ENCODE peak calls at places on chromosomes 16 and 17, in six cellular contexts. P is IMR-90, H is DND-41, V is keratinocyte, Q is fibroblast of lung, A is endothelial cell of umbilical vein. T is an unnamed sample.

GRCh38 chr16:67936124-67936875 is at the start of gene PSMB10:
- DNase-seq in P (peak), V (no peak), H (no peak), A (peak), Q (peak), T (peak)

GRCh38 chr17:2058521-2059124 is 3.7 kb downstream of the HIC1 start:
- DNase-seq in P (peak), Q (peak), H (no peak), A (no peak), V (no peak), T (peak)

GRCh38 chr16:88744520-88744835 is 38.2 kb downstream of the CTU2 start:
- DNase-seq in H (no peak), Q (no peak), V (no peak), A (no peak), P (no peak), T (no peak)

GRCh38 chr16:81448154-81449131 is 3.8 kb downstream of the CMIP start:
- DNase-seq in A (no peak), P (no peak), V (no peak), H (no peak), Q (no peak), T (peak)

GRCh38 chr17:49018673-49019215 is 21.6 kb downstream of the IGF2BP1 start:
- DNase-seq in V (no peak), H (no peak), A (no peak), Q (no peak), P (no peak), T (peak)

GRCh38 chr17:78524870-78525510 is 52.2 kb downstream of the DNAH17 start:
- DNase-seq in A (no peak), Q (no peak), V (no peak), P (no peak), H (no peak), T (peak)

GRCh38 chr16:49020436-49020835 is 261.2 kb downstream of the CBLN1 start:
- DNase-seq in V (no peak), A (no peak), Q (no peak), P (no peak), H (no peak), T (peak)

GRCh38 chr16:27450836-27451341 is 48.9 kb downstream of the IL21R start:
- DNase-seq in H (peak), P (no peak), A (no peak), Q (no peak), V (no peak), T (no peak)

GRCh38 chr17:29640413-29640812 is 17.7 kb upstream of the CORO6 start:
- DNase-seq in A (peak), P (peak), Q (peak), V (no peak), H (no peak), T (no peak)

GRCh38 chr17:16250635-16251034 is 33.6 kb downstream of the PIGL start:
- DNase-seq in Q (peak), A (no peak), V (no peak), H (no peak), P (peak), T (no peak)

GRCh38 chr17:81808778-81809555 is 5.0 kb downstream of the GCGR start:
- DNase-seq in A (no peak), V (no peak), P (no peak), H (peak), Q (no peak), T (no peak)

GRCh38 chr16:72394526-72394925 is 222.6 kb upstream of the PMFBP1 start:
- DNase-seq in Q (no peak), H (no peak), P (no peak), V (no peak), A (no peak), T (no peak)

GRCh38 chr17:40522250-40522960 is 21.0 kb upstream of the TNS4 start:
- DNase-seq in V (no peak), Q (peak), A (no peak), H (no peak), P (peak), T (peak)

GRCh38 chr16:12611916-12612597 is 191.6 kb downstream of the CPPED1 start:
- DNase-seq in V (no peak), Q (no peak), H (no peak), A (no peak), P (no peak), T (no peak)

GRCh38 chr16:715448-716249 is 731 bp downstream of the METRN start:
- DNase-seq in A (no peak), Q (peak), H (peak), V (no peak), P (no peak), T (peak)

GRCh38 chr17:15490634-15491261 is 23.3 kb upstream of the CDRT4 start:
- DNase-seq in Q (peak), H (no peak), P (peak), A (peak), V (no peak), T (peak)

GRCh38 chr16:767743-768235 is 7.3 kb downstream of the MSLN start:
- DNase-seq in H (no peak), Q (no peak), A (no peak), V (no peak), P (no peak), T (no peak)

GRCh38 chr17:31743767-31744166 is 115.3 kb downstream of the COPRS start:
- DNase-seq in H (peak), P (peak), V (no peak), A (no peak), Q (peak), T (peak)

GRCh38 chr17:82217530-82218204 is 5.0 kb upstream of the CCDC57 start:
- DNase-seq in A (peak), Q (peak), H (no peak), P (peak), V (no peak), T (no peak)

GRCh38 chr16:9139965-9140364 is 48.5 kb downstream of the HAPSTR1 start:
- DNase-seq in V (no peak), H (peak), P (peak), Q (peak), A (no peak), T (peak)

GRCh38 chr17:41733348-41734138 is 900 bp downstream of the HAP1 start:
- DNase-seq in V (no peak), Q (no peak), H (no peak), P (no peak), A (no peak), T (no peak)
- H3K4me3 ChIP-seq in V (peak), Q (no peak), H (no peak), P (peak), A (no peak), T (peak)

DNA sequence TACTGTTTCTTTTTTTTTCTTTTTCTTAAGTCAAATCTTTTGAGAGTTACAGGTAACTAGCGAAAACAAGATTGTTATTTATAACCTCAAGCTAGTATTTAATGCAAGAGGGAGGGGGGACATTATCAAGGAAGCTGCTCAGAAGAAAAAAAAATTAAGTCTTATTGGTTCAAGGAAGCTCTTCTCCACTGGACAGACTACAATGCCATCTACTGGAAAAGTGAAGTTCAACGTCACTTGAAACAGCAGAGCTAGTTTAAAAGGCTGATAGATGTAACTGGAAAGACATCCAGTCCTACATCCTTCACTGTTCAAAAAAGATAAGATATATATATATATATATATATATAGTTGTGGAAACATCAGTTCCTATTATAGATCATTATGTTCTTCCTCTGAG is 418.0 kb upstream of the PSMD7 start:
- DNase-seq in V (no peak), A (peak), Q (peak), H (no peak), P (peak), T (no peak)
- TF ChIP-seq CTCF in V (peak), A (no peak), Q (peak), H (peak), P (peak), T (peak)

GRCh38 chr17:6377906-6378305 is 57.0 kb downstream of the AIPL1 start:
- DNase-seq in P (no peak), Q (no peak), V (no peak), H (no peak), A (no peak), T (no peak)
- H3K9ac ChIP-seq in P (no peak), Q (no peak), V (no peak), H (no peak), A (no peak), T (no peak)

GRCh38 chr17:3528604-3529511 is 28.8 kb downstream of the TRPV3 start:
- DNase-seq in H (no peak), Q (peak), A (no peak), P (no peak), V (no peak), T (peak)
- H3K4me3 ChIP-seq in H (no peak), Q (no peak), A (no peak), P (no peak), V (no peak), T (no peak)

DNA sequence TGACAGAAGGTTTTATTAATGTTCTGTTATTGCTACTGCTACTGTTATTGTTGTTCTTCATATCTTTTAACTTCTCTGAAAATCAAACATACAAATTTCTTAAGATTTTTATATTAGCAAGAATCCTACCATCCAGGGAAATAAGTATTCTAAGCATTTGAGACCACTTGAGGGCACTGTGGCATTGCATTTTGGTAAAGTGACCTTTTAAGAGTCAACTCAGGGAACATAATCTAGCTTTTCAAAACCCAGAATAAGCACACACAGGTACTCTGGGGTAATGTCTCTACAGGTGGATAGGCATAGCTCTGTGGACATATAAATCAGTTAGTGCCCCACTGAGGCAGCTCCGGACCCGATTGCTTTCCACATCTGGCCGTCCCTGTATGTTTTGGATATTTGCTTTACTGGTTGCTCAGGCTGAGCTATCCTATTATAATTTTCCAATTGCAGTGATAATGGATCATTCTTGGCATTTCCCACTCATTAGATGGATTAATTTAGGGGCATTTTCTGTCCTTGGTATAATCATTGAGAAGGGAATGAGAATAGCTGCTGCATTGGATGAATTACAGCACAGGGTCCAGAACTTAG is 1425.1 kb upstream of the CDH8 start:
- DNase-seq in Q (peak), V (no peak), H (no peak), P (peak), A (peak), T (peak)
- TF ChIP-seq CTCF in Q (peak), V (peak), H (peak), P (peak), A (peak), T (peak)

T was measured in endodermal cell.